ENCODE peak calls at places on chromosome 17, in eight cellular contexts. V is CD8-positive, alpha-beta T cell; K is heart left ventricle; N is uterus; F is CD4-positive, alpha-beta T cell; W is tibial nerve; S is H9; D is substantia nigra. Y is an unnamed sample.

GRCh38 chr17:65290041-65290440 is 152.9 kb downstream of the RGS9 start:
- DNase-seq in W (no peak), D (no peak), K (no peak), N (no peak), V (no peak), S (no peak), F (no peak), Y (no peak)

GRCh38 chr17:42676424-42677011 is at the start of gene PLEKHH3:
- DNase-seq in V (no peak), F (no peak), D (no peak), S (no peak), K (no peak), N (no peak), W (no peak), Y (no peak)

GRCh38 chr17:68456529-68457167 is 648 bp downstream of the WIPI1 start:
- DNase-seq in F (no peak), V (no peak), S (peak; percentile 96), W (peak; percentile 80), D (peak; percentile 56), N (peak; percentile 68), K (peak; percentile 80), Y (peak; percentile 82)

GRCh38 chr17:78689029-78689428 is 93.0 kb downstream of the CYTH1 start:
- DNase-seq in F (no peak), V (no peak), N (no peak), K (no peak), D (no peak), W (no peak), S (no peak), Y (no peak)

GRCh38 chr17:40303009-40303657 is 5.8 kb upstream of the RARA start:
- DNase-seq in W (no peak), D (no peak), K (peak; percentile 60), F (peak; percentile 51), V (peak; percentile 66), S (no peak), N (peak; percentile 44), Y (no peak)

GRCh38 chr17:54269886-54270285 is 447.2 kb downstream of the KIF2B start:
- DNase-seq in V (no peak), S (no peak), F (no peak), N (no peak), D (no peak), K (no peak), W (no peak), Y (no peak)

GRCh38 chr17:5203908-5204294 is 12.2 kb upstream of the ZNF594 start:
- DNase-seq in F (no peak), V (no peak), D (no peak), W (no peak), K (no peak), N (no peak), S (no peak), Y (no peak)

GRCh38 chr17:40846515-40847155 is 20.4 kb downstream of the KRT12 start:
- DNase-seq in V (no peak), D (no peak), N (no peak), W (no peak), K (no peak), F (no peak), S (no peak), Y (no peak)

GRCh38 chr17:80891096-80892018 is 100.3 kb upstream of the CHMP6 start:
- DNase-seq in N (no peak), K (no peak), V (peak; percentile 73), S (no peak), W (no peak), F (peak; percentile 76), D (no peak), Y (peak; percentile 40)

GRCh38 chr17:38636054-38636453 is 30.3 kb upstream of the SRCIN1 start:
- DNase-seq in S (peak; percentile 86), K (no peak), V (no peak), N (no peak), D (no peak), W (no peak), F (no peak), Y (no peak)

GRCh38 chr17:2282297-2282873 is 21.2 kb downstream of the SMG6 start:
- DNase-seq in S (peak; percentile 37), F (no peak), N (no peak), V (no peak), D (no peak), W (no peak), K (no peak), Y (no peak)

GRCh38 chr17:79837888-79838540 is 1.2 kb downstream of the CBX4 start:
- DNase-seq in V (peak; percentile 52), F (peak; percentile 47), D (no peak), N (no peak), W (no peak), S (no peak), K (peak; percentile 32), Y (no peak)

GRCh38 chr17:79835470-79835899 is 3.8 kb downstream of the CBX4 start:
- DNase-seq in F (no peak), S (peak; percentile 72), W (no peak), N (no peak), K (no peak), D (no peak), V (no peak), Y (no peak)

GRCh38 chr17:79834575-79835469 is 4.4 kb downstream of the CBX4 start:
- DNase-seq in K (peak; percentile 26), F (peak; percentile 40), S (peak; percentile 90), D (no peak), W (no peak), V (peak; percentile 48), N (no peak), Y (no peak)

GRCh38 chr17:79836952-79837887 is 2.0 kb downstream of the CBX4 start:
- DNase-seq in K (peak; percentile 78), F (no peak), D (no peak), S (peak; percentile 88), N (peak; percentile 43), V (peak; percentile 52), W (no peak), Y (peak; percentile 92)

GRCh38 chr17:79835953-79836951 is 3.0 kb downstream of the CBX4 start:
- DNase-seq in V (no peak), S (peak; percentile 100), N (no peak), W (no peak), D (no peak), F (no peak), K (no peak), Y (peak; percentile 91)
- H3K27ac ChIP-seq in V (no peak overlapping the region), S (no peak overlapping the region), N (no peak overlapping the region), W (no peak overlapping the region), D (no peak overlapping the region), F (no peak overlapping the region), K (no peak overlapping the region), Y (peak overlapping the region; percentile 99)

GRCh38 chr17:12856451-12856850 is 67.2 kb downstream of the ARHGAP44 start:
- DNase-seq in D (no peak), W (no peak), S (no peak), K (no peak), N (no peak), V (no peak), F (no peak), Y (no peak)

GRCh38 chr17:12857592-12857991 is 68.3 kb downstream of the ARHGAP44 start:
- DNase-seq in K (no peak), D (no peak), N (no peak), V (no peak), F (no peak), S (no peak), W (no peak), Y (no peak)

GRCh38 chr17:12853921-12854320 is 64.6 kb downstream of the ARHGAP44 start:
- DNase-seq in V (no peak), S (peak; percentile 39), N (no peak), K (no peak), F (no peak), W (no peak), D (no peak), Y (no peak)

GRCh38 chr17:12859520-12859919 is 70.2 kb downstream of the ARHGAP44 start:
- DNase-seq in D (no peak), W (no peak), V (no peak), F (no peak), K (no peak), N (no peak), S (no peak), Y (no peak)
- H3K27ac ChIP-seq in D (no peak overlapping the region), W (no peak overlapping the region), V (no peak overlapping the region), F (no peak overlapping the region), K (no peak overlapping the region), N (no peak overlapping the region), S (no peak overlapping the region), Y (no peak overlapping the region)

GRCh38 chr17:61806081-61806828 is 57.1 kb downstream of the BRIP1 start:
- DNase-seq in W (no peak), F (no peak), S (no peak), D (no peak), V (no peak), K (no peak), N (no peak), Y (no peak)

GRCh38 chr17:61806941-61807340 is 56.4 kb downstream of the BRIP1 start:
- DNase-seq in D (no peak), N (no peak), V (no peak), W (no peak), K (no peak), F (no peak), S (no peak), Y (no peak)

GRCh38 chr17:61803796-61804195 is 59.5 kb downstream of the BRIP1 start:
- DNase-seq in N (no peak), K (no peak), W (no peak), V (no peak), F (no peak), S (no peak), D (no peak), Y (no peak)

GRCh38 chr17:61803216-61803615 is 60.1 kb downstream of the BRIP1 start:
- DNase-seq in K (no peak), W (no peak), S (no peak), V (no peak), N (no peak), D (no peak), F (no peak), Y (no peak)

GRCh38 chr17:61805399-61805798 is 57.9 kb downstream of the BRIP1 start:
- DNase-seq in W (no peak), V (no peak), D (no peak), N (no peak), S (no peak), F (no peak), K (no peak), Y (no peak)
- H3K27ac ChIP-seq in W (no peak overlapping the region), V (no peak overlapping the region), D (no peak overlapping the region), N (no peak overlapping the region), S (no peak overlapping the region), F (no peak overlapping the region), K (no peak overlapping the region), Y (no peak overlapping the region)

DNA sequence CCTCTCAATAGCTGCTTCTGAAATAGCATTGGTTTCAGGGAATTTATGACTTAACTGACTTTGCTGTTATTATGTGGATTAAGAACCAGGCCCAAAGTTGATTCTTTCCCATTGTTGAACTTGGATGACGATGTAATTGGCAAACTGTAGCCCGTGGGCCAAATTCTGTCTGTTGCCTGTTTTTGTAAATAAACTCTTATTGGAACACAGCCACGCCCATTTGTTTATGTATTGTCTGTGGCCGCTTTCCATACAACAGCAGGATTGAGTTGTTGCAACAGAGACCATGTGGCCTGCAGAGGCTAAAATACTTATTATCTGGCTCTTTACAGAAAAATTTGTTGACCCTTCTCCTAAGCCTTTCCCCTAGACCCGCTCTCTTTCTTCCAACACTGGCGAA is 31.6 kb downstream of the NTN1 start:
- DNase-seq in N (no peak), F (no peak), D (no peak), W (no peak), V (no peak), K (no peak), S (no peak), Y (peak; percentile 67)
- H3K27ac ChIP-seq in N (no peak overlapping the region), F (no peak overlapping the region), D (no peak overlapping the region), W (no peak overlapping the region), V (no peak overlapping the region), K (no peak overlapping the region), S (no peak overlapping the region), Y (peak overlapping the region; percentile 74)

GRCh38 chr17:3888343-3889171 is 4.3 kb downstream of the CAMKK1 start:
- DNase-seq in S (peak; percentile 92), K (peak; percentile 88), W (peak; percentile 65), F (no peak), D (no peak), V (no peak), N (peak; percentile 95), Y (no peak)
- H3K27ac ChIP-seq in S (no peak overlapping the region), K (peak overlapping the region; percentile 22), W (peak overlapping the region; percentile 79), F (no peak overlapping the region), D (no peak overlapping the region), V (no peak overlapping the region), N (peak overlapping the region; percentile 96), Y (no peak overlapping the region)